ENCODE peak calls at places on chromosomes 4 and X, in nine cellular contexts. One of them, this sample, is unnamed.

GRCh38 chr4:5755679-5756078 is 44.7 kb downstream of the EVC start:
- DNase-seq in iPS DF 19.7: no peak
- DNase-seq in kidney epithelial cell: no peak
- DNase-seq in SW480: no peak
- DNase-seq in GM12892: no peak
- DNase-seq in tibial artery: no peak
- DNase-seq in NCI-H1092: no peak
- DNase-seq in NCI-H2029: no peak
- DNase-seq in GOT3: no peak
- DNase-seq in this sample: no peak

GRCh38 chr4:16075975-16076757 is 7.7 kb downstream of the PROM1 start:
- DNase-seq in iPS DF 19.7: no peak
- DNase-seq in kidney epithelial cell: no peak
- DNase-seq in SW480: no peak
- DNase-seq in GM12892: no peak
- DNase-seq in tibial artery: no peak
- DNase-seq in NCI-H1092: no peak
- DNase-seq in NCI-H2029: no peak
- DNase-seq in GOT3: no peak
- DNase-seq in this sample: no peak

GRCh38 chr4:24763631-24764302 is 31.6 kb upstream of the SOD3 start:
- DNase-seq in iPS DF 19.7: no peak
- DNase-seq in kidney epithelial cell: peak; percentile 69
- DNase-seq in SW480: no peak
- DNase-seq in GM12892: no peak
- DNase-seq in tibial artery: no peak
- DNase-seq in NCI-H1092: no peak
- DNase-seq in NCI-H2029: peak; percentile 23
- DNase-seq in GOT3: no peak
- DNase-seq in this sample: peak; percentile 86

GRCh38 chrX:18194688-18195087 is 26.0 kb downstream of the BEND2 start:
- DNase-seq in iPS DF 19.7: no peak
- DNase-seq in kidney epithelial cell: no peak
- DNase-seq in SW480: no peak
- DNase-seq in GM12892: no peak
- DNase-seq in tibial artery: no peak
- DNase-seq in NCI-H1092: peak; percentile 18
- DNase-seq in NCI-H2029: peak; percentile 3
- DNase-seq in GOT3: no peak
- DNase-seq in this sample: no peak

GRCh38 chrX:137194164-137194563 is 160.4 kb upstream of the GPR101 start:
- DNase-seq in iPS DF 19.7: no peak
- DNase-seq in kidney epithelial cell: no peak
- DNase-seq in SW480: peak; percentile 26
- DNase-seq in GM12892: no peak
- DNase-seq in tibial artery: no peak
- DNase-seq in NCI-H1092: peak; percentile 13
- DNase-seq in NCI-H2029: no peak
- DNase-seq in GOT3: no peak
- DNase-seq in this sample: peak; percentile 2

GRCh38 chr4:122827899-122828601 is 1.4 kb downstream of the FGF2 start:
- DNase-seq in iPS DF 19.7: peak; percentile 87
- DNase-seq in kidney epithelial cell: peak; percentile 43
- DNase-seq in SW480: no peak
- DNase-seq in GM12892: peak; percentile 42
- DNase-seq in tibial artery: peak; percentile 64
- DNase-seq in NCI-H1092: peak; percentile 26
- DNase-seq in NCI-H2029: no peak
- DNase-seq in GOT3: no peak
- DNase-seq in this sample: peak; percentile 72

GRCh38 chr4:7020856-7021255 is 22.3 kb upstream of the TADA2B start:
- DNase-seq in iPS DF 19.7: no peak
- DNase-seq in kidney epithelial cell: no peak
- DNase-seq in SW480: no peak
- DNase-seq in GM12892: no peak
- DNase-seq in tibial artery: no peak
- DNase-seq in NCI-H1092: no peak
- DNase-seq in NCI-H2029: no peak
- DNase-seq in GOT3: no peak
- DNase-seq in this sample: no peak

GRCh38 chr4:182555997-182556418 is 312.8 kb downstream of the TENM3 start:
- DNase-seq in iPS DF 19.7: peak; percentile 82
- DNase-seq in kidney epithelial cell: peak; percentile 73
- DNase-seq in SW480: no peak
- DNase-seq in GM12892: no peak
- DNase-seq in tibial artery: no peak
- DNase-seq in NCI-H1092: peak; percentile 65
- DNase-seq in NCI-H2029: peak; percentile 59
- DNase-seq in GOT3: no peak
- DNase-seq in this sample: peak; percentile 99

GRCh38 chr4:85370400-85371032 is 104.4 kb upstream of the ARHGAP24 start:
- DNase-seq in iPS DF 19.7: peak; percentile 20
- DNase-seq in kidney epithelial cell: peak; percentile 7
- DNase-seq in SW480: peak; percentile 21
- DNase-seq in GM12892: no peak
- DNase-seq in tibial artery: no peak
- DNase-seq in NCI-H1092: peak; percentile 8
- DNase-seq in NCI-H2029: peak; percentile 8
- DNase-seq in GOT3: no peak
- DNase-seq in this sample: no peak

GRCh38 chr4:48329976-48330375 is 11.4 kb upstream of the SLAIN2 start:
- DNase-seq in iPS DF 19.7: no peak
- DNase-seq in kidney epithelial cell: peak; percentile 50
- DNase-seq in SW480: peak; percentile 68
- DNase-seq in GM12892: no peak
- DNase-seq in tibial artery: no peak
- DNase-seq in NCI-H1092: no peak
- DNase-seq in NCI-H2029: no peak
- DNase-seq in GOT3: no peak
- DNase-seq in this sample: no peak

GRCh38 chr4:112732142-112732541 is 95.2 kb downstream of the LARP7 start:
- DNase-seq in iPS DF 19.7: no peak
- DNase-seq in kidney epithelial cell: no peak
- DNase-seq in SW480: no peak
- DNase-seq in GM12892: no peak
- DNase-seq in tibial artery: no peak
- DNase-seq in NCI-H1092: no peak
- DNase-seq in NCI-H2029: no peak
- DNase-seq in GOT3: no peak
- DNase-seq in this sample: no peak

GRCh38 chr4:122458625-122459024 is 2.1 kb upstream of the IL2 start:
- DNase-seq in iPS DF 19.7: no peak
- DNase-seq in kidney epithelial cell: no peak
- DNase-seq in SW480: no peak
- DNase-seq in GM12892: peak; percentile 1
- DNase-seq in tibial artery: no peak
- DNase-seq in NCI-H1092: no peak
- DNase-seq in NCI-H2029: no peak
- DNase-seq in GOT3: no peak
- DNase-seq in this sample: no peak

GRCh38 chr4:8078109-8078494 is 80.5 kb downstream of the ABLIM2 start:
- DNase-seq in iPS DF 19.7: no peak
- DNase-seq in kidney epithelial cell: no peak
- DNase-seq in SW480: no peak
- DNase-seq in GM12892: no peak
- DNase-seq in tibial artery: peak; percentile 2
- DNase-seq in NCI-H1092: no peak
- DNase-seq in NCI-H2029: no peak
- DNase-seq in GOT3: no peak
- DNase-seq in this sample: no peak

GRCh38 chrX:137401092-137401491 is 164.8 kb upstream of the ZIC3 start:
- DNase-seq in iPS DF 19.7: no peak
- DNase-seq in kidney epithelial cell: no peak
- DNase-seq in SW480: no peak
- DNase-seq in GM12892: no peak
- DNase-seq in tibial artery: no peak
- DNase-seq in NCI-H1092: no peak
- DNase-seq in NCI-H2029: no peak
- DNase-seq in GOT3: no peak
- DNase-seq in this sample: no peak

GRCh38 chr4:153643406-153644016 is 40.6 kb upstream of the TLR2 start:
- DNase-seq in iPS DF 19.7: no peak
- DNase-seq in kidney epithelial cell: peak; percentile 18
- DNase-seq in SW480: peak; percentile 74
- DNase-seq in GM12892: peak; percentile 33
- DNase-seq in tibial artery: no peak
- DNase-seq in NCI-H1092: peak; percentile 5
- DNase-seq in NCI-H2029: peak; percentile 46
- DNase-seq in GOT3: no peak
- DNase-seq in this sample: no peak

GRCh38 chr4:122117743-122118142 is 34.4 kb upstream of the BLTP1 start:
- DNase-seq in iPS DF 19.7: no peak
- DNase-seq in kidney epithelial cell: no peak
- DNase-seq in SW480: peak; percentile 19
- DNase-seq in GM12892: no peak
- DNase-seq in tibial artery: no peak
- DNase-seq in NCI-H1092: no peak
- DNase-seq in NCI-H2029: no peak
- DNase-seq in GOT3: no peak
- DNase-seq in this sample: no peak

GRCh38 chrX:150841466-150842197 is 56.8 kb downstream of the CD99L2 start:
- DNase-seq in iPS DF 19.7: no peak
- DNase-seq in kidney epithelial cell: no peak
- DNase-seq in SW480: no peak
- DNase-seq in GM12892: no peak
- DNase-seq in tibial artery: no peak
- DNase-seq in NCI-H1092: peak; percentile 13
- DNase-seq in NCI-H2029: peak; percentile 41
- DNase-seq in GOT3: no peak
- DNase-seq in this sample: no peak

GRCh38 chr4:176387571-176387970 is 67.8 kb downstream of the SPCS3 start:
- DNase-seq in iPS DF 19.7: no peak
- DNase-seq in kidney epithelial cell: no peak
- DNase-seq in SW480: no peak
- DNase-seq in GM12892: no peak
- DNase-seq in tibial artery: no peak
- DNase-seq in NCI-H1092: no peak
- DNase-seq in NCI-H2029: no peak
- DNase-seq in GOT3: no peak
- DNase-seq in this sample: no peak

GRCh38 chr4:183468210-183469095 is 24.0 kb downstream of the CDKN2AIP start:
- DNase-seq in iPS DF 19.7: no peak
- DNase-seq in kidney epithelial cell: no peak
- DNase-seq in SW480: no peak
- DNase-seq in GM12892: no peak
- DNase-seq in tibial artery: no peak
- DNase-seq in NCI-H1092: no peak
- DNase-seq in NCI-H2029: no peak
- DNase-seq in GOT3: no peak
- DNase-seq in this sample: peak; percentile 70

GRCh38 chr4:144562019-144562740 is 83.8 kb upstream of the HHIP start:
- DNase-seq in iPS DF 19.7: no peak
- DNase-seq in kidney epithelial cell: no peak
- DNase-seq in SW480: peak; percentile 1
- DNase-seq in GM12892: no peak
- DNase-seq in tibial artery: no peak
- DNase-seq in NCI-H1092: no peak
- DNase-seq in NCI-H2029: no peak
- DNase-seq in GOT3: no peak
- DNase-seq in this sample: peak; percentile 54

GRCh38 chr4:56575820-56576429 is 70.3 kb downstream of the ARL9 start:
- DNase-seq in iPS DF 19.7: no peak
- DNase-seq in kidney epithelial cell: no peak
- DNase-seq in SW480: peak; percentile 29
- DNase-seq in GM12892: no peak
- DNase-seq in tibial artery: no peak
- DNase-seq in NCI-H1092: no peak
- DNase-seq in NCI-H2029: no peak
- DNase-seq in GOT3: no peak
- DNase-seq in this sample: peak; percentile 12

GRCh38 chr4:32684160-32684559 is 1964.0 kb downstream of the PCDH7 start:
- DNase-seq in iPS DF 19.7: peak; percentile 20
- DNase-seq in kidney epithelial cell: no peak
- DNase-seq in SW480: no peak
- DNase-seq in GM12892: no peak
- DNase-seq in tibial artery: no peak
- DNase-seq in NCI-H1092: no peak
- DNase-seq in NCI-H2029: no peak
- DNase-seq in GOT3: no peak
- DNase-seq in this sample: no peak

GRCh38 chrX:15043538-15043937 is 170.3 kb downstream of the MOSPD2 start:
- DNase-seq in iPS DF 19.7: no peak
- DNase-seq in kidney epithelial cell: no peak
- DNase-seq in SW480: no peak
- DNase-seq in GM12892: no peak
- DNase-seq in tibial artery: no peak
- DNase-seq in NCI-H1092: no peak
- DNase-seq in NCI-H2029: no peak
- DNase-seq in GOT3: no peak
- DNase-seq in this sample: no peak

GRCh38 chr4:70713453-70714026 is 8.2 kb upstream of the RUFY3 start:
- DNase-seq in iPS DF 19.7: no peak
- DNase-seq in kidney epithelial cell: no peak
- DNase-seq in SW480: no peak
- DNase-seq in GM12892: no peak
- DNase-seq in tibial artery: no peak
- DNase-seq in NCI-H1092: no peak
- DNase-seq in NCI-H2029: no peak
- DNase-seq in GOT3: no peak
- DNase-seq in this sample: no peak

GRCh38 chr4:73698217-73698616 is 42.2 kb upstream of the CXCL8 start:
- DNase-seq in iPS DF 19.7: no peak
- DNase-seq in kidney epithelial cell: peak; percentile 94
- DNase-seq in SW480: no peak
- DNase-seq in GM12892: no peak
- DNase-seq in tibial artery: no peak
- DNase-seq in NCI-H1092: no peak
- DNase-seq in NCI-H2029: no peak
- DNase-seq in GOT3: no peak
- DNase-seq in this sample: peak; percentile 97

GRCh38 chrX:14032383-14032782 is 2.7 kb upstream of the GEMIN8 start:
- DNase-seq in iPS DF 19.7: no peak
- DNase-seq in kidney epithelial cell: no peak
- DNase-seq in SW480: peak; percentile 40
- DNase-seq in GM12892: no peak
- DNase-seq in tibial artery: peak; percentile 28
- DNase-seq in NCI-H1092: peak; percentile 20
- DNase-seq in NCI-H2029: peak; percentile 12
- DNase-seq in GOT3: no peak
- DNase-seq in this sample: no peak

GRCh38 chr4:3226467-3226866 is 22.5 kb upstream of the MSANTD1 start:
- DNase-seq in iPS DF 19.7: no peak
- DNase-seq in kidney epithelial cell: no peak
- DNase-seq in SW480: no peak
- DNase-seq in GM12892: no peak
- DNase-seq in tibial artery: no peak
- DNase-seq in NCI-H1092: no peak
- DNase-seq in NCI-H2029: peak; percentile 58
- DNase-seq in GOT3: no peak
- DNase-seq in this sample: no peak

GRCh38 chr4:84995386-84995785 is 28.9 kb upstream of the WDFY3 start:
- DNase-seq in iPS DF 19.7: no peak
- DNase-seq in kidney epithelial cell: no peak
- DNase-seq in SW480: no peak
- DNase-seq in GM12892: no peak
- DNase-seq in tibial artery: no peak
- DNase-seq in NCI-H1092: no peak
- DNase-seq in NCI-H2029: no peak
- DNase-seq in GOT3: no peak
- DNase-seq in this sample: no peak

GRCh38 chrX:85004255-85004654 is 578 bp downstream of the APOOL start:
- DNase-seq in iPS DF 19.7: no peak
- DNase-seq in kidney epithelial cell: no peak
- DNase-seq in SW480: peak; percentile 1
- DNase-seq in GM12892: no peak
- DNase-seq in tibial artery: no peak
- DNase-seq in NCI-H1092: no peak
- DNase-seq in NCI-H2029: no peak
- DNase-seq in GOT3: no peak
- DNase-seq in this sample: peak; percentile 19

GRCh38 chr4:2141762-2142520 is 82.8 kb downstream of the NAT8L start:
- DNase-seq in iPS DF 19.7: peak; percentile 15
- DNase-seq in kidney epithelial cell: no peak
- DNase-seq in SW480: no peak
- DNase-seq in GM12892: no peak
- DNase-seq in tibial artery: no peak
- DNase-seq in NCI-H1092: no peak
- DNase-seq in NCI-H2029: no peak
- DNase-seq in GOT3: no peak
- DNase-seq in this sample: no peak

GRCh38 chr4:1711906-1712215 is 258 bp downstream of the SLBP start:
- DNase-seq in iPS DF 19.7: no peak
- DNase-seq in kidney epithelial cell: no peak
- DNase-seq in SW480: no peak
- DNase-seq in GM12892: no peak
- DNase-seq in tibial artery: no peak
- DNase-seq in NCI-H1092: no peak
- DNase-seq in NCI-H2029: no peak
- DNase-seq in GOT3: no peak
- DNase-seq in this sample: no peak

This sample was measured in epithelial cell of proximal tubule.